ENCODE peak calls at places on chromosomes 11 and 22, in five cellular contexts. W, J, M, L and Y are unnamed samples.

GRCh38 chr11:35605691-35606090 is 12.6 kb upstream of the FJX1 start:
- DNase-seq in W (no peak), J (peak), M (no peak), L (no peak), Y (no peak)

GRCh38 chr11:122785156-122785605 is 53.1 kb upstream of the CRTAM start:
- DNase-seq in W (no peak), J (no peak), M (no peak), L (no peak), Y (no peak)

GRCh38 chr11:7668911-7669310 is 4.4 kb downstream of the CYB5R2 start:
- DNase-seq in W (no peak), J (no peak), M (no peak), L (no peak), Y (no peak)

GRCh38 chr11:134528453-134528852 is 116.4 kb upstream of the B3GAT1 start:
- DNase-seq in W (no peak), J (no peak), M (no peak), L (no peak), Y (no peak)

GRCh38 chr11:90168571-90168970 is 34.1 kb downstream of the NAALAD2 start:
- DNase-seq in W (no peak), J (no peak), M (no peak), L (no peak), Y (no peak)

GRCh38 chr22:25666308-25666707 is 75.7 kb upstream of the MYO18B start:
- DNase-seq in W (peak), J (peak), M (peak), L (no peak), Y (no peak)

GRCh38 chr11:125404811-125405481 is 91.1 kb downstream of the FEZ1 start:
- DNase-seq in W (peak), J (peak), M (peak), L (peak), Y (peak)

GRCh38 chr22:35477911-35478582 is 62.6 kb upstream of the RASD2 start:
- DNase-seq in W (peak), J (peak), M (peak), L (peak), Y (no peak)

GRCh38 chr22:48919187-48919590 is 908.5 kb downstream of the BRD1 start:
- DNase-seq in W (no peak), J (no peak), M (no peak), L (no peak), Y (no peak)

GRCh38 chr11:113014731-113015455 is 53.7 kb downstream of the NCAM1 start:
- DNase-seq in W (no peak), J (peak), M (peak), L (no peak), Y (no peak)

GRCh38 chr11:975824-976223 is 50.2 kb downstream of the AP2A2 start:
- DNase-seq in W (no peak), J (no peak), M (peak), L (peak), Y (peak)

GRCh38 chr11:126348806-126349582 is 6.5 kb upstream of the ST3GAL4 start:
- DNase-seq in W (no peak), J (no peak), M (peak), L (no peak), Y (peak)

GRCh38 chr11:127651888-127652221 is 651.3 kb upstream of the KIRREL3 start:
- DNase-seq in W (no peak), J (no peak), M (no peak), L (no peak), Y (no peak)

GRCh38 chr11:26187639-26188038 is 144.3 kb upstream of the ANO3 start:
- DNase-seq in W (peak), J (no peak), M (peak), L (no peak), Y (no peak)

GRCh38 chr11:70828498-70829159 is 423.7 kb downstream of the SHANK2 start:
- DNase-seq in W (no peak), J (no peak), M (no peak), L (no peak), Y (no peak)

GRCh38 chr11:961921-962320 is 36.3 kb downstream of the AP2A2 start:
- DNase-seq in W (no peak), J (no peak), M (no peak), L (no peak), Y (no peak)

GRCh38 chr11:112877561-112877960 is 83.7 kb upstream of the NCAM1 start:
- DNase-seq in W (no peak), J (no peak), M (no peak), L (no peak), Y (no peak)

GRCh38 chr22:35057155-35057554 is 8.8 kb upstream of the ISX start:
- DNase-seq in W (no peak), J (no peak), M (no peak), L (no peak), Y (no peak)

GRCh38 chr11:71147331-71147730 is 105.0 kb downstream of the SHANK2 start:
- DNase-seq in W (no peak), J (no peak), M (no peak), L (no peak), Y (no peak)

GRCh38 chr11:46381836-46382643 is 571 bp downstream of the MDK start:
- DNase-seq in W (no peak), J (peak), M (peak), L (no peak), Y (peak)

GRCh38 chr11:134398079-134398444 is 14.0 kb downstream of the B3GAT1 start:
- DNase-seq in W (no peak), J (no peak), M (no peak), L (no peak), Y (no peak)

GRCh38 chr11:103940542-103940941 is 95.9 kb upstream of the DDI1 start:
- DNase-seq in W (no peak), J (no peak), M (no peak), L (no peak), Y (no peak)

GRCh38 chr11:69013009-69013951 is at the start of gene MRGPRF:
- DNase-seq in W (peak), J (peak), M (peak), L (peak), Y (no peak)

GRCh38 chr11:106275151-106275550 is 197.7 kb downstream of the AASDHPPT start:
- DNase-seq in W (no peak), J (no peak), M (no peak), L (no peak), Y (no peak)

GRCh38 chr11:42841563-42841962 is 470.2 kb upstream of the API5 start:
- DNase-seq in W (no peak), J (no peak), M (no peak), L (no peak), Y (no peak)

GRCh38 chr11:71476031-71476430 is 23.0 kb downstream of the NADSYN1 start:
- DNase-seq in W (no peak), J (no peak), M (no peak), L (no peak), Y (no peak)

GRCh38 chr11:73242291-73243092 is 24.4 kb downstream of the P2RY2 start:
- DNase-seq in W (peak), J (peak), M (peak), L (peak), Y (peak)

GRCh38 chr11:94604496-94604895 is 37.3 kb downstream of the PIWIL4 start:
- DNase-seq in W (no peak), J (no peak), M (no peak), L (no peak), Y (no peak)

GRCh38 chr22:38866399-38867123 is 5.5 kb downstream of the CBX6 start:
- DNase-seq in W (no peak), J (peak), M (no peak), L (no peak), Y (no peak)

GRCh38 chr11:36222755-36223635 is 66.2 kb downstream of the COMMD9 start:
- DNase-seq in W (no peak), J (peak), M (no peak), L (no peak), Y (no peak)

GRCh38 chr11:122659676-122660571 is 4.4 kb downstream of the UBASH3B start:
- DNase-seq in W (no peak), J (no peak), M (peak), L (no peak), Y (no peak)

GRCh38 chr11:16841481-16841880 is 103.0 kb downstream of the C11orf58 start:
- DNase-seq in W (no peak), J (no peak), M (no peak), L (no peak), Y (no peak)

GRCh38 chr11:117062503-117062902 is 35.7 kb downstream of the SIK3 start:
- DNase-seq in W (no peak), J (no peak), M (no peak), L (no peak), Y (no peak)
- TF ChIP-seq POLR2A in W (no peak), J (no peak), M (no peak), L (no peak), Y (no peak)

DNA sequence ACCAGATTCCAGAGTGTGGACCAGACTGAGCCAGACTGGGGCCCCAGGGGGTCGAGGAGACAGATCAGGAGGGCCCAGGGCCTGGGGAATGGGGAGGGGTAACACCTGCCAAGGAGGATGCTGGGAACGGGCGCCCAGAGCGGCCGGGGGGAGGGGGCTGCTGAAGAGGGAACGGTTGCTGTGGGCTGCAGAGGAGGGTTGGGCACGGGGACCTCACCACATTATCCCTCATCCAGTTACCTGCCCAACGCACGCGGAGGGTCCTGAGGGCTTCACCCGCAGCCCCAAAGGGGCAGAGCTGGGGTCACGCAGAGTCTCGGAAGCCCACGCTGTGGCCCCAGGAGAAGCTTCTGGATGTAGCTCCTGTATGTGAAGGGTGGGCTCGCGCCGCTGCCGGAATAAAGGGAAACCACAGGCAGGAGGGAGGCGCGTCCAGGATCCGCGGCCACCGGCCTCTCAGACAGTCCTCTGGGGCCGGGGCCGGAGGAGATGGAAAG is 927 bp upstream of the SELENOO start:
- DNase-seq in W (no peak), J (no peak), M (no peak), L (no peak), Y (no peak)
- TF ChIP-seq POLR2A in W (no peak), J (no peak), M (no peak), L (no peak), Y (no peak)

GRCh38 chr11:110356769-110357671 is 60.6 kb upstream of the RDX start:
- DNase-seq in W (no peak), J (no peak), M (no peak), L (peak), Y (no peak)
- TF ChIP-seq POLR2A in W (no peak), J (no peak), M (no peak), L (no peak), Y (no peak)

DNA sequence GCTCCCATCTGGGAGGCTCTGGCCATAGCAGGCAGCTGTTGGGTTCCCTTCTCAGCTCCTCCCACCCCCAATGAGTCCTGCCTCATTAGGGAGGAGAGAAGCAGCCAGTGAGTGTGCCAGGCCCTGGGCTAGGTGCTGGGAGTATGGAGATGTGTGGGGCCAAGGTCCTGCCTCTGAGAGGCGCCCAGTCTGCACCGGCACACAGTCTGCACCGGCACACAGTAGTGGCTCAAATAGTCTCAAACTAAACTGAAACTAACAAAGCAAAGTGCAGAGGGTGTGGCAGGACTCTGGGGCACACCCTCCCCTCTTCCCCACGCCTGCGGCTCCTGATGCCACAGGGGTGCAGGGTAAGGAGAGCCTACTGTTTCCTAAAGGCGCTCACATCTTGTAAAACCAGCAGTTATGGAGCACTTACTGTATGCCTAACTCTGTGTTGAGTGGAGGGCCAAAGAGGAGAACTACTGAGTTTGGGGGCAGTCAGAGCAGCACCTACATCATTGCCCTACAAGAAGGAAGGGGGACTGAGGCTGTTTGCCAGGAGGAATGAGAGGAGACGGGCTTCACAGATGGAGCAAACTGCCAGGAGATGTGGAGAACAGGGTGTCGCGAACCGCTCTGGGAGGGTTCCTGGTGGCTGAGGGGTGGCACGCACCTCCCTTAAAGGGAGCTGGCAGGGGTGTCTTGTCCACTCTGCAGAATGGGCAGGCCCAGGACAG is 959 bp upstream of the SH3BP1 start:
- DNase-seq in W (no peak), J (no peak), M (no peak), L (no peak), Y (peak)
- TF ChIP-seq POLR2A in W (no peak), J (no peak), M (no peak), L (no peak), Y (peak)

DNA sequence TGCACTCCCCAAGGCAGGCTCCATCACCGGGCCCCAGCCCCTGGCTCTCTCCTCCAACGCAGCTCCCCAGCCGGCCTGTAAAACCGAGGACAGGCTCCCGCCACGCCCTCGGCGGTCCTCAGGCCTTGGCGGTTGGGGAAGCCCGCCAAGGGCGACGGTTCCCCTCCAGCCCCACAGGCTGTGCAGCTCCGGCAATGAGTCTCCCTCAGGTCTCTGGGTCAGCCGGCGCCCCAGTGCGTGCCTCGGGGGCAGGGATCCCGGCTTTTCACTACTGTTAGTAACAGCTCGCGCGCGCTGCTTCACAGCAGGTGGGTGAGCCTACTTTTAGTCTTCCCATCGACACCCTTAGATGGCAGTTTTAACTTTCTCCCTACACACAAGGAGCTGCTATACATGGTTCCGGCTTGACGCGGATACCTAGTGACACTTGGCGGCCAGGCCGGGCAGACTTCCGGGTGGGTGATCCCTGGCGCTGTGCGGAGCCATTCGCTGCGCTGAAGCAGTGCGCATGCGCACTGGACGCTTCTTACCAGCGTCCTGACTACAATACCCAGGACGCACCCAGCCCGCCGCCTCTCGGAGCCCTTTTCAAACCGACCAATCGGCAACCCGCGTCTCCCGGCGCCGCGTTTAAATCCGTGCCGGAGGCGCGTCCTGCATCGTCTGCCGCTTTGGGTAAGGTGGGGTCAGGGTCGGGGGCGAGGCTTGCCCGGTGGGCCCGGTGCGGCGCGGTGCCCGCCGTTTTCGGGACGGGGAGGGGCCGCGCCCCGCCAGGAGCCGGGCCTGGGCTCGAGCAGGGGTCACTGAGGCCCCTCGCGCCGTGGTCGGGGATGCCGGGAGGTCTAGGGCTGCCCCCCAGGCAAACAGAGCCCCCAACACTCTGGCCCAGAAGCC is at the start of gene GTSE1:
- DNase-seq in W (peak), J (peak), M (peak), L (peak), Y (peak)
- TF ChIP-seq POLR2A in W (no peak), J (peak), M (peak), L (peak), Y (peak)

GRCh38 chr22:18148508-18148965 is 1.4 kb upstream of the USP18 start:
- DNase-seq in W (no peak), J (peak), M (no peak), L (no peak), Y (no peak)
- TF ChIP-seq POLR2A in W (no peak), J (no peak), M (no peak), L (no peak), Y (no peak)